ENCODE peak calls at places on chromosomes 2 and 18, in seven cellular contexts. D is ascending aorta, L is endodermal cell, R is psoas muscle, Q is esophagus squamous epithelium, Y is GM23248, I is uterus. O is an unnamed sample.
A peak's percentile ranks its signal among the peaks of the same experiment; 100 is the strongest.

GRCh38 chr2:144217853-144218633 is 301.9 kb downstream of the ZEB2 start:
- DNase-seq in D (no peak), L (no peak), R (no peak), Q (no peak), Y (peak; percentile 43), I (no peak), O (no peak)

GRCh38 chr2:112646102-112646719 is 472 bp downstream of the SLC20A1 start:
- DNase-seq in D (no peak), L (no peak), R (no peak), Q (no peak), Y (peak; percentile 64), I (no peak), O (no peak)

GRCh38 chr2:23624378-23624777 is 239.4 kb downstream of the KLHL29 start:
- DNase-seq in D (no peak), L (peak; percentile 88), R (no peak), Q (no peak), Y (no peak), I (no peak), O (no peak)

GRCh38 chr2:205505344-205505743 is 177.0 kb upstream of the NRP2 start:
- DNase-seq in D (no peak), L (no peak), R (no peak), Q (no peak), Y (no peak), I (no peak), O (no peak)

GRCh38 chr2:53994735-53995538 is 24.1 kb upstream of the PSME4 start:
- DNase-seq in D (no peak), L (no peak), R (no peak), Q (no peak), Y (no peak), I (no peak), O (no peak)

GRCh38 chr18:3623769-3624545 is 174.0 kb downstream of the TGIF1 start:
- DNase-seq in D (peak; percentile 69), L (peak; percentile 87), R (peak; percentile 83), Q (no peak), Y (peak; percentile 98), I (peak; percentile 66), O (peak; percentile 50)

GRCh38 chr18:79523738-79524180 is 128.0 kb downstream of the NFATC1 start:
- DNase-seq in D (no peak), L (no peak), R (no peak), Q (no peak), Y (no peak), I (no peak), O (no peak)

GRCh38 chr2:42964444-42965081 is 172.2 kb upstream of the HAAO start:
- DNase-seq in D (no peak), L (peak; percentile 40), R (peak; percentile 94), Q (no peak), Y (peak; percentile 97), I (peak; percentile 77), O (peak; percentile 57)

GRCh38 chr2:199940373-199940772 is 14.9 kb downstream of the TYW5 start:
- DNase-seq in D (no peak), L (no peak), R (no peak), Q (no peak), Y (peak; percentile 69), I (no peak), O (no peak)

GRCh38 chr2:25259744-25260124 is 82.0 kb downstream of the DNMT3A start:
- DNase-seq in D (no peak), L (peak; percentile 94), R (peak; percentile 10), Q (no peak), Y (no peak), I (no peak), O (no peak)

GRCh38 chr2:162293122-162293781 is 25.2 kb downstream of the IFIH1 start:
- DNase-seq in D (no peak), L (no peak), R (no peak), Q (no peak), Y (peak; percentile 72), I (no peak), O (no peak)

GRCh38 chr2:147829106-147829505 is 15.7 kb upstream of the ACVR2A start:
- DNase-seq in D (no peak), L (no peak), R (no peak), Q (no peak), Y (peak; percentile 53), I (no peak), O (no peak)

DNA sequence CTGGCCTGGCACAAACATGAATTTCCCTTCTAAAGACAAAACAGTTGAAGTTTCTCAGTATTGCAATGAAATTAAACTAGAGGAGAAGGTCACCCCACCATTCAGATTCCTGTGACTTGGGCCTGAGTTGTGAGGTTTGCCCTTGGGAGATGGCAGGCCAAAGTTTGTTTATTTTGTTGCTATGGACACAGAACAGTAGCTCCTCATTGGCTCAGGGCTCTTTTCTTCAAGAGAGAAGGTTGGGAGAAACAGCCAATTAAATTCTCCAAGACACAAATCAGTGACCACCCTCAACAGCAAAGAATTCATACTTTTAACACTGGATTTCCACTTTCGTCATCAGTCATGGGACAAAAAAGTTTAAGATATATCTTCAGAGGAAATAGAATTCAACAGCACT is at the start of gene FLACC1:
- DNase-seq in D (no peak), L (peak; percentile 74), R (no peak), Q (no peak), Y (peak; percentile 51), I (no peak), O (no peak)
- H3K4me1 ChIP-seq in D (no peaks in the 10 kb centered on the region), L (no peaks in the 10 kb centered on the region), R (no peaks in the 10 kb centered on the region), Q (no peaks in the 10 kb centered on the region), Y (peaks cover 11% of the 10 kb centered on the region), I (no peaks in the 10 kb centered on the region), O (no peaks in the 10 kb centered on the region)

GRCh38 chr18:66742832-66743231 is 138.9 kb upstream of the CDH19 start:
- DNase-seq in D (no peak), L (no peak), R (no peak), Q (no peak), Y (no peak), I (no peak), O (no peak)
- H3K36me3 ChIP-seq in D (no peaks in the 10 kb centered on the region), L (no peaks in the 10 kb centered on the region), R (no peaks in the 10 kb centered on the region), Q (no peaks in the 10 kb centered on the region), Y (no peaks in the 10 kb centered on the region), I (no peaks in the 10 kb centered on the region), O (no peaks in the 10 kb centered on the region)

GRCh38 chr18:48715651-48716354 is 177.0 kb downstream of the CTIF start:
- DNase-seq in D (peak; percentile 29), L (no peak), R (peak; percentile 58), Q (no peak), Y (peak; percentile 69), I (no peak), O (peak; percentile 54)
- H3K4me1 ChIP-seq in D (peaks cover 1% of the 10 kb centered on the region), L (peaks cover 12% of the 10 kb centered on the region), R (peaks cover 21% of the 10 kb centered on the region), Q (no peaks in the 10 kb centered on the region), Y (peaks cover 20% of the 10 kb centered on the region), I (no peaks in the 10 kb centered on the region), O (no peaks in the 10 kb centered on the region)

DNA sequence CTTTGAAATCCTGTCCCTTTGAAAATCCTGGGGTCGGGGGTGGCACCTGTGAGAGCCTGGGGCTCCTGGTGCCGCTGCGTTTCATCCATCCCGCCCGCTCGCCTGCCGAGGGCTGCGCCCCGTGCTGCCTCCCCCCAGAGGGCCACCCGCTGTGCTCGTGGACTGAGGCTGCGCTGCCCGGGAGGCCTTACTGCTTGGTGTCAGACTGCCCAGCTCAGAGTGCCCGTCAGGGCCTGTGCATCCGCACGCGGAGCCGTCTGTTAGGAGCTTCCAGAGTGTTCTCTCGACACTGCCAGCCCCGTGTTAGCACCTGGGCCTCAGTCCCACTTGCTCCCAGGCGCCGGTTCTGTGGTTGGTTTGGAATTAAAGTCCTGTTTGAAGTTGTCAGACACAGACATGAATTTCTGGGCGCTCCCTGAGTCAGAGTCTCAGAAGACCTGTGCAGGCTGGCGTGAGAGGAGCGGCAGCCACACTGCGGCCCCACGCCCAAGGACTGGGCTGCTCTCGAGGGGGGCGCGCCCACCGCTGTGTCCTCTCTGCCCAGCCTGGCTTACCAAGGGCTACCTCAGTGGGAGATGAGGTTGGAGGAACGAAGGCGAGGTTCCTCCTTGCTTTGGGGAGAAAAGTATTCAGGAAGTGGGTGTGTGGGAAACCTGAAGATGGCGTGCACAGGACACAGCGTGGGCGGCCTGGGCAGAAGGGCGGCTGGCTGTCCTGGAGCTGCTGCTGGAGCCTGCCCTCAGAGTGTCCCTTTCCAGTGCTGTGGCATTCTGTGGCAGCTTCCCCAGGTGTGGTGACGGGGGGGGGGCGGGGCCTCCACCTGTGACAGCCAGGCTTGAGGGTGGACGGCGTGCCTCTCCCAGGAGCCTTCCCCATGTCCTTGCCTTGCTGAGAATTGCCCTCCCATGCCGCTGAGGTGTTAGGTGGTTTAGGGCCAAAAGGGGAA is 14.1 kb downstream of the DTYMK start:
- DNase-seq in D (no peak), L (no peak), R (no peak), Q (no peak), Y (no peak), I (no peak), O (no peak)
- H3K36me3 ChIP-seq in D (peaks cover 62% of the 10 kb centered on the region), L (peaks cover 28% of the 10 kb centered on the region), R (peaks cover 82% of the 10 kb centered on the region), Q (peaks cover 28% of the 10 kb centered on the region), Y (no peaks in the 10 kb centered on the region), I (no peaks in the 10 kb centered on the region), O (no peaks in the 10 kb centered on the region)

GRCh38 chr2:181785677-181786344 is 105.5 kb upstream of the NEUROD1 start:
- DNase-seq in D (no peak), L (no peak), R (no peak), Q (no peak), Y (peak; percentile 81), I (no peak), O (no peak)
- H3K4me1 ChIP-seq in D (no peaks in the 10 kb centered on the region), L (peaks cover 2% of the 10 kb centered on the region), R (no peaks in the 10 kb centered on the region), Q (no peaks in the 10 kb centered on the region), Y (peaks cover 39% of the 10 kb centered on the region), I (peaks cover 5% of the 10 kb centered on the region), O (no peaks in the 10 kb centered on the region)

DNA sequence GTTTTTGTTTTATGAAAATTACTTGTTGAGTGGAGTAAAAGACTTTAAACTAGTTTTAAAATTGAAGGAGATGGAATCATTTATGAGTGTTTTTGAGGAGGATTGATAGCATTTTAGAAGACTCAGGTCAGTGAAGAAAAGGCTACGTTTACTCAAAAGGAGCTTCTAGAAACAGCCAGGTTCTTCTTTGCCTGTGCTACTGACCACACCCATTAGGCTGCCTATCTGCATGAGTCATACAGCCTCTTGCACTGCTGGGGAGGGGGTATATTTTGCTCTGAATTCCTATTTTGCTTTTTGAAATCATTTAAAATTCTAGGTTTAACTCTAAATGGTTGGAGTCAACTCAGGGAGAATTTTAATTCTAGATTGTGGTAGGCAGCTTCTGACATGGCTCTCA is 22.3 kb downstream of the EFEMP1 start:
- DNase-seq in D (no peak), L (no peak), R (no peak), Q (no peak), Y (peak; percentile 68), I (no peak), O (no peak)
- H3K36me3 ChIP-seq in D (peaks cover 29% of the 10 kb centered on the region), L (no peaks in the 10 kb centered on the region), R (no peaks in the 10 kb centered on the region), Q (no peaks in the 10 kb centered on the region), Y (peaks cover 65% of the 10 kb centered on the region), I (no peaks in the 10 kb centered on the region), O (no peaks in the 10 kb centered on the region)

DNA sequence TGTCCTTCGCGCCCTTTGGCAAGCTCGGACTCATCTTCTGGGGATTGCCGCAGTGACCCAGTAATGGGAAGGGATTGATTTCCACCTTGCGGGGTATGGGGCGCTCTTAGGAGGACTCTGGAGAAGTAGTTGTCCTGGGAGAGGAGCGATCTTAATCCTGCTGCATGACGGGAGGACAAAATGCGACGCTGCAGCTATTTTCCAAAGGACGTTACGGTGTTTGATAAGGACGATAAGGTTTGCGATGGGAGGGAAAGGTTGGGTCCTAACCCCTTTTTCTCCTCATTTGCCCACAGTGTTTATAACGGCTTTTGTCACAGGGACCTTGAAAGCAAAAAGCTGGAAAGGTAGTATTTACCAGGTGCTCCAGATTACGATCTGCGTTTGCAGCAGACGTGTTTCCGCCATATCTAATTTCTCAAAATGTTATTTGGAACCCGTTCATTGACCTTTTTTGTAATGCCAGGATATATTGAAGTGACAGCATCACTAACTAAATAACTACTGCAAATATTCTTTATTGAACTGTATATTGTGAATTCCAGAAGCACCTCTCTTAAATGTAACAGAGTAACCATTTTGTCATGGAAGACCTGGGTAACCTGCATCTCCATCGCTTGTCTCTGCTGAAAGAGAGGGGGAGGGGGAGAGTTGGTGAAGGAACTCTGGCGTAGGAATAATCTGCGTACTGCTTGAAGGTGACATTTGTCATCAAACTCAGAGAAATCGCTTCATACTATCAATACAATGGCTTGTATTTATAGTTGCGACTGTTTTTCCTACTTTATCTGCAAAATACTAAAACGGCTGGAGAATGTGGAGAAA is 597 bp downstream of the MDH1 start:
- DNase-seq in D (no peak), L (no peak), R (no peak), Q (no peak), Y (peak; percentile 38), I (no peak), O (no peak)
- H3K4me1 ChIP-seq in D (peaks cover 5% of the 10 kb centered on the region), L (peaks cover 9% of the 10 kb centered on the region), R (peaks cover 43% of the 10 kb centered on the region), Q (peaks cover 3% of the 10 kb centered on the region), Y (peaks cover 26% of the 10 kb centered on the region), I (no peaks in the 10 kb centered on the region), O (peaks cover 48% of the 10 kb centered on the region)

O was measured in tibial nerve.